ENCODE peak calls at places on chromosomes 1 and 21, in nine cellular contexts. Q, M, U, D, R, K, L, I and E are unnamed samples.

GRCh38 chr1:155913969-155914757 is 3.0 kb upstream of the RIT1 start:
- DNase-seq in U (no peak), K (no peak), I (no peak), R (no peak), M (no peak), D (no peak), L (peak), Q (no peak), E (no peak)

GRCh38 chr1:200628223-200628868 is 7.8 kb upstream of the KIF14 start:
- DNase-seq in U (no peak), L (no peak), M (peak), K (peak), D (no peak), I (peak), R (no peak), Q (no peak), E (no peak)

GRCh38 chr1:229344937-229345684 is 2.3 kb upstream of the CCSAP start:
- DNase-seq in R (no peak), M (no peak), I (no peak), D (no peak), K (no peak), L (peak), Q (no peak), U (no peak), E (no peak)

GRCh38 chr21:44880762-44881585 is 7.5 kb upstream of the PTTG1IP start:
- DNase-seq in R (no peak), Q (no peak), M (no peak), K (no peak), D (no peak), L (peak), U (no peak), I (no peak), E (no peak)

GRCh38 chr21:46388206-46388880 is 64.4 kb downstream of the PCNT start:
- DNase-seq in Q (no peak), D (no peak), M (no peak), I (no peak), U (no peak), K (no peak), L (no peak), R (peak), E (no peak)

GRCh38 chr1:181396171-181396670 is 87.1 kb upstream of the CACNA1E start:
- DNase-seq in L (no peak), M (no peak), D (no peak), Q (no peak), R (no peak), I (peak), K (no peak), U (peak), E (no peak)

GRCh38 chr21:46256501-46256994 is 28.0 kb upstream of the LSS start:
- DNase-seq in K (no peak), Q (no peak), L (no peak), M (no peak), U (no peak), D (no peak), I (no peak), R (no peak), E (no peak)

GRCh38 chr1:173862769-173863223 is 5.0 kb downstream of the GAS5 start:
- DNase-seq in K (no peak), D (no peak), Q (no peak), M (no peak), L (no peak), R (no peak), U (no peak), I (no peak), E (no peak)

GRCh38 chr1:227899141-227899819 is 48.5 kb downstream of the WNT9A start:
- DNase-seq in Q (no peak), I (no peak), D (no peak), M (no peak), U (no peak), R (no peak), K (no peak), L (no peak), E (no peak)

GRCh38 chr1:54686155-54686554 is 29.5 kb upstream of the TTC4 start:
- DNase-seq in K (no peak), U (no peak), I (no peak), D (no peak), L (no peak), R (no peak), M (no peak), Q (no peak), E (no peak)

GRCh38 chr1:226631229-226632000 is 82.9 kb downstream of the STUM start:
- DNase-seq in K (no peak), M (no peak), I (no peak), R (no peak), L (no peak), D (no peak), Q (no peak), U (no peak), E (no peak)

GRCh38 chr1:193674292-193674944 is 488.0 kb upstream of the B3GALT2 start:
- DNase-seq in L (peak), U (no peak), Q (no peak), I (no peak), R (no peak), K (no peak), D (no peak), M (no peak), E (no peak)

GRCh38 chr1:3695326-3696217 is 43.3 kb downstream of the TP73 start:
- DNase-seq in M (no peak), D (peak), K (no peak), R (no peak), U (no peak), L (peak), Q (peak), I (no peak), E (no peak)

GRCh38 chr21:35036521-35037383 is 12.3 kb downstream of the RUNX1 start:
- DNase-seq in L (no peak), M (no peak), R (no peak), I (no peak), K (no peak), U (no peak), Q (no peak), D (no peak), E (no peak)

GRCh38 chr1:6239950-6240768 is 3.8 kb upstream of the HES3 start:
- DNase-seq in M (no peak), D (no peak), L (peak), K (no peak), Q (no peak), R (no peak), I (no peak), U (no peak), E (peak)

GRCh38 chr1:75529488-75529887 is 81.4 kb downstream of the SLC44A5 start:
- DNase-seq in K (no peak), I (no peak), R (no peak), D (no peak), U (no peak), L (no peak), Q (no peak), M (no peak), E (no peak)

GRCh38 chr1:7902478-7903084 is 38.1 kb downstream of the TNFRSF9 start:
- DNase-seq in U (peak), Q (peak), I (peak), K (peak), M (peak), L (peak), R (peak), D (peak), E (peak)

GRCh38 chr1:171911506-171911905 is 70.2 kb downstream of the DNM3 start:
- DNase-seq in M (no peak), U (no peak), D (no peak), L (no peak), I (no peak), R (no peak), K (no peak), Q (no peak), E (no peak)

GRCh38 chr21:29300547-29301138 is 1.9 kb downstream of the BACH1 start:
- DNase-seq in L (peak), R (no peak), M (peak), D (no peak), I (no peak), K (peak), U (no peak), Q (no peak), E (no peak)

GRCh38 chr1:183103141-183103540 is 79.9 kb downstream of the LAMC1 start:
- DNase-seq in I (no peak), D (no peak), R (peak), Q (no peak), U (no peak), K (no peak), M (no peak), L (no peak), E (no peak)

GRCh38 chr1:46246548-46247432 is 773 bp upstream of the RAD54L start:
- DNase-seq in R (peak), K (peak), U (no peak), D (no peak), Q (peak), L (peak), I (peak), M (no peak), E (peak)

GRCh38 chr21:32771134-32771523 is 426 bp downstream of the PAXBP1 start:
- DNase-seq in D (no peak), K (no peak), R (peak), U (no peak), L (peak), Q (peak), M (peak), I (peak), E (peak)

GRCh38 chr1:88774151-88774556 is 90.1 kb downstream of the PKN2 start:
- DNase-seq in M (no peak), K (no peak), Q (no peak), U (no peak), D (no peak), L (no peak), R (no peak), I (no peak), E (no peak)

GRCh38 chr1:38330799-38331198 is 284.2 kb upstream of the POU3F1 start:
- DNase-seq in I (no peak), D (no peak), L (no peak), R (no peak), M (no peak), U (no peak), K (no peak), Q (no peak), E (no peak)

GRCh38 chr1:115179397-115179835 is 90.1 kb upstream of the TSPAN2 start:
- DNase-seq in M (no peak), K (peak), U (no peak), D (no peak), Q (no peak), I (no peak), R (peak), L (peak), E (no peak)

GRCh38 chr1:38213720-38214367 is 167.3 kb upstream of the POU3F1 start:
- DNase-seq in M (no peak), Q (no peak), L (no peak), K (no peak), I (no peak), D (no peak), R (no peak), U (no peak), E (no peak)

GRCh38 chr1:218674280-218674773 is 329.2 kb downstream of the TGFB2 start:
- DNase-seq in I (no peak), M (no peak), D (peak), Q (no peak), L (peak), U (no peak), R (no peak), K (no peak), E (no peak)

GRCh38 chr1:62325696-62326095 is 6.5 kb upstream of the KANK4 start:
- DNase-seq in L (no peak), Q (no peak), K (no peak), D (no peak), U (no peak), M (no peak), R (no peak), I (no peak), E (no peak)

GRCh38 chr1:241323510-241323909 is 33.5 kb downstream of the RGS7 start:
- DNase-seq in L (peak), M (no peak), Q (no peak), I (no peak), K (no peak), U (no peak), D (peak), R (no peak), E (no peak)

GRCh38 chr1:214325401-214325800 is 44.4 kb downstream of the SMYD2 start:
- DNase-seq in D (no peak), M (no peak), R (no peak), Q (no peak), K (no peak), U (no peak), L (no peak), I (no peak), E (no peak)

GRCh38 chr1:38021969-38022368 is 9.4 kb downstream of the UTP11 start:
- DNase-seq in Q (no peak), I (no peak), R (no peak), U (no peak), L (no peak), K (no peak), D (no peak), M (no peak), E (no peak)

GRCh38 chr1:113770031-113770430 is 10.7 kb upstream of the PHTF1 start:
- DNase-seq in K (no peak), M (no peak), U (no peak), R (no peak), D (no peak), L (no peak), Q (no peak), I (no peak), E (no peak)

GRCh38 chr1:224407546-224408293 is 26.9 kb downstream of the WDR26 start:
- DNase-seq in L (no peak), K (no peak), I (no peak), M (no peak), U (no peak), D (no peak), Q (no peak), R (no peak), E (no peak)

GRCh38 chr1:98351506-98352038 is 309.9 kb upstream of the SNX7 start:
- DNase-seq in I (no peak), L (no peak), U (no peak), Q (no peak), R (no peak), M (no peak), D (no peak), K (no peak), E (no peak)